ENCODE peak calls at places on chromosomes 4 and X, in five cellular contexts. One of them, this sample, is unnamed.

GRCh38 chr4:5928241-5928640 is 35.4 kb upstream of the CRMP1 start:
- DNase-seq in tibial artery: no peak
- DNase-seq in activated CD4-positive, alpha-beta T cell treated with anti-CD3 and anti-CD28 coated beads, Interleukin-2, amount 50 U/mL, for 4 hours: no peak
- DNase-seq in heart left ventricle: no peak
- DNase-seq in mucosa of gallbladder: no peak
- DNase-seq in this sample: peak; percentile 41

GRCh38 chr4:3085948-3086670 is 11.6 kb downstream of the HTT start:
- DNase-seq in tibial artery: no peak
- DNase-seq in activated CD4-positive, alpha-beta T cell treated with anti-CD3 and anti-CD28 coated beads, Interleukin-2, amount 50 U/mL, for 4 hours: no peak
- DNase-seq in heart left ventricle: no peak
- DNase-seq in mucosa of gallbladder: no peak
- DNase-seq in this sample: no peak

GRCh38 chrX:115968436-115969252 is 201.9 kb upstream of the AGTR2 start:
- DNase-seq in tibial artery: no peak
- DNase-seq in activated CD4-positive, alpha-beta T cell treated with anti-CD3 and anti-CD28 coated beads, Interleukin-2, amount 50 U/mL, for 4 hours: no peak
- DNase-seq in heart left ventricle: peak; percentile 59
- DNase-seq in mucosa of gallbladder: no peak
- DNase-seq in this sample: peak; percentile 14

GRCh38 chr4:39255916-39256315 is 73.6 kb downstream of the WDR19 start:
- DNase-seq in tibial artery: no peak
- DNase-seq in activated CD4-positive, alpha-beta T cell treated with anti-CD3 and anti-CD28 coated beads, Interleukin-2, amount 50 U/mL, for 4 hours: no peak
- DNase-seq in heart left ventricle: no peak
- DNase-seq in mucosa of gallbladder: no peak
- DNase-seq in this sample: no peak

GRCh38 chrX:70479197-70479969 is 34.7 kb downstream of the DLG3 start:
- DNase-seq in tibial artery: no peak
- DNase-seq in activated CD4-positive, alpha-beta T cell treated with anti-CD3 and anti-CD28 coated beads, Interleukin-2, amount 50 U/mL, for 4 hours: no peak
- DNase-seq in heart left ventricle: no peak
- DNase-seq in mucosa of gallbladder: no peak
- DNase-seq in this sample: no peak

GRCh38 chrX:9420513-9420912 is 44.3 kb upstream of the TBL1X start:
- DNase-seq in tibial artery: no peak
- DNase-seq in activated CD4-positive, alpha-beta T cell treated with anti-CD3 and anti-CD28 coated beads, Interleukin-2, amount 50 U/mL, for 4 hours: no peak
- DNase-seq in heart left ventricle: no peak
- DNase-seq in mucosa of gallbladder: no peak
- DNase-seq in this sample: peak; percentile 46

GRCh38 chr4:89226665-89227572 is 80.7 kb downstream of the GPRIN3 start:
- DNase-seq in tibial artery: peak; percentile 63
- DNase-seq in activated CD4-positive, alpha-beta T cell treated with anti-CD3 and anti-CD28 coated beads, Interleukin-2, amount 50 U/mL, for 4 hours: peak; percentile 77
- DNase-seq in heart left ventricle: peak; percentile 77
- DNase-seq in mucosa of gallbladder: peak; percentile 90
- DNase-seq in this sample: peak; percentile 59

GRCh38 chrX:110286126-110286525 is 31.8 kb downstream of the AMMECR1 start:
- DNase-seq in tibial artery: no peak
- DNase-seq in activated CD4-positive, alpha-beta T cell treated with anti-CD3 and anti-CD28 coated beads, Interleukin-2, amount 50 U/mL, for 4 hours: no peak
- DNase-seq in heart left ventricle: no peak
- DNase-seq in mucosa of gallbladder: no peak
- DNase-seq in this sample: no peak

GRCh38 chrX:44843753-44844152 is at the start of gene DUSP21:
- DNase-seq in tibial artery: no peak
- DNase-seq in activated CD4-positive, alpha-beta T cell treated with anti-CD3 and anti-CD28 coated beads, Interleukin-2, amount 50 U/mL, for 4 hours: no peak
- DNase-seq in heart left ventricle: no peak
- DNase-seq in mucosa of gallbladder: no peak
- DNase-seq in this sample: no peak

GRCh38 chr4:163300445-163300844 is 32.0 kb downstream of the NPY1R start:
- DNase-seq in tibial artery: no peak
- DNase-seq in activated CD4-positive, alpha-beta T cell treated with anti-CD3 and anti-CD28 coated beads, Interleukin-2, amount 50 U/mL, for 4 hours: no peak
- DNase-seq in heart left ventricle: no peak
- DNase-seq in mucosa of gallbladder: no peak
- DNase-seq in this sample: no peak

GRCh38 chr4:13215560-13215959 is 268.6 kb downstream of the RAB28 start:
- DNase-seq in tibial artery: no peak
- DNase-seq in activated CD4-positive, alpha-beta T cell treated with anti-CD3 and anti-CD28 coated beads, Interleukin-2, amount 50 U/mL, for 4 hours: no peak
- DNase-seq in heart left ventricle: no peak
- DNase-seq in mucosa of gallbladder: no peak
- DNase-seq in this sample: no peak

GRCh38 chrX:56738670-56739069 is 9.6 kb downstream of the NBDY start:
- DNase-seq in tibial artery: no peak
- DNase-seq in activated CD4-positive, alpha-beta T cell treated with anti-CD3 and anti-CD28 coated beads, Interleukin-2, amount 50 U/mL, for 4 hours: no peak
- DNase-seq in heart left ventricle: no peak
- DNase-seq in mucosa of gallbladder: no peak
- DNase-seq in this sample: no peak

GRCh38 chrX:41923925-41924693 is 755 bp upstream of the CASK start:
- DNase-seq in tibial artery: peak; percentile 21
- DNase-seq in activated CD4-positive, alpha-beta T cell treated with anti-CD3 and anti-CD28 coated beads, Interleukin-2, amount 50 U/mL, for 4 hours: peak; percentile 25
- DNase-seq in heart left ventricle: peak; percentile 30
- DNase-seq in mucosa of gallbladder: peak; percentile 38
- DNase-seq in this sample: peak; percentile 52

GRCh38 chrX:16594490-16594889 is 55.5 kb upstream of the S100G start:
- DNase-seq in tibial artery: no peak
- DNase-seq in activated CD4-positive, alpha-beta T cell treated with anti-CD3 and anti-CD28 coated beads, Interleukin-2, amount 50 U/mL, for 4 hours: no peak
- DNase-seq in heart left ventricle: no peak
- DNase-seq in mucosa of gallbladder: no peak
- DNase-seq in this sample: no peak

GRCh38 chr4:9894604-9895361 is 113.3 kb downstream of the DRD5 start:
- DNase-seq in tibial artery: no peak
- DNase-seq in activated CD4-positive, alpha-beta T cell treated with anti-CD3 and anti-CD28 coated beads, Interleukin-2, amount 50 U/mL, for 4 hours: no peak
- DNase-seq in heart left ventricle: no peak
- DNase-seq in mucosa of gallbladder: no peak
- DNase-seq in this sample: no peak

GRCh38 chr4:128859887-128860774 is 50.6 kb downstream of the JADE1 start:
- DNase-seq in tibial artery: no peak
- DNase-seq in activated CD4-positive, alpha-beta T cell treated with anti-CD3 and anti-CD28 coated beads, Interleukin-2, amount 50 U/mL, for 4 hours: no peak
- DNase-seq in heart left ventricle: no peak
- DNase-seq in mucosa of gallbladder: no peak
- DNase-seq in this sample: no peak

GRCh38 chr4:24690436-24690835 is 104.9 kb upstream of the SOD3 start:
- DNase-seq in tibial artery: no peak
- DNase-seq in activated CD4-positive, alpha-beta T cell treated with anti-CD3 and anti-CD28 coated beads, Interleukin-2, amount 50 U/mL, for 4 hours: no peak
- DNase-seq in heart left ventricle: peak; percentile 31
- DNase-seq in mucosa of gallbladder: no peak
- DNase-seq in this sample: no peak

GRCh38 chr4:68180858-68181531 is 51.3 kb upstream of the TMPRSS11F start:
- DNase-seq in tibial artery: no peak
- DNase-seq in activated CD4-positive, alpha-beta T cell treated with anti-CD3 and anti-CD28 coated beads, Interleukin-2, amount 50 U/mL, for 4 hours: no peak
- DNase-seq in heart left ventricle: no peak
- DNase-seq in mucosa of gallbladder: no peak
- DNase-seq in this sample: no peak

GRCh38 chr4:106096454-106096853 is 201.2 kb downstream of the NPNT start:
- DNase-seq in tibial artery: no peak
- DNase-seq in activated CD4-positive, alpha-beta T cell treated with anti-CD3 and anti-CD28 coated beads, Interleukin-2, amount 50 U/mL, for 4 hours: no peak
- DNase-seq in heart left ventricle: no peak
- DNase-seq in mucosa of gallbladder: no peak
- DNase-seq in this sample: no peak

GRCh38 chr4:102918859-102919258 is 50.1 kb downstream of the CISD2 start:
- DNase-seq in tibial artery: no peak
- DNase-seq in activated CD4-positive, alpha-beta T cell treated with anti-CD3 and anti-CD28 coated beads, Interleukin-2, amount 50 U/mL, for 4 hours: no peak
- DNase-seq in heart left ventricle: no peak
- DNase-seq in mucosa of gallbladder: no peak
- DNase-seq in this sample: no peak

GRCh38 chr4:140291259-140291658 is 82.2 kb upstream of the SCOC start:
- DNase-seq in tibial artery: no peak
- DNase-seq in activated CD4-positive, alpha-beta T cell treated with anti-CD3 and anti-CD28 coated beads, Interleukin-2, amount 50 U/mL, for 4 hours: no peak
- DNase-seq in heart left ventricle: no peak
- DNase-seq in mucosa of gallbladder: no peak
- DNase-seq in this sample: no peak

GRCh38 chr4:54941994-54942552 is 183.3 kb downstream of the KDR start:
- DNase-seq in tibial artery: no peak
- DNase-seq in activated CD4-positive, alpha-beta T cell treated with anti-CD3 and anti-CD28 coated beads, Interleukin-2, amount 50 U/mL, for 4 hours: peak; percentile 6
- DNase-seq in heart left ventricle: no peak
- DNase-seq in mucosa of gallbladder: no peak
- DNase-seq in this sample: peak; percentile 49

GRCh38 chrX:72125331-72126047 is 6.2 kb downstream of the RTL5 start:
- DNase-seq in tibial artery: no peak
- DNase-seq in activated CD4-positive, alpha-beta T cell treated with anti-CD3 and anti-CD28 coated beads, Interleukin-2, amount 50 U/mL, for 4 hours: no peak
- DNase-seq in heart left ventricle: no peak
- DNase-seq in mucosa of gallbladder: no peak
- DNase-seq in this sample: no peak

GRCh38 chrX:22300130-22300529 is 27.4 kb downstream of the CBLL2 start:
- DNase-seq in tibial artery: no peak
- DNase-seq in activated CD4-positive, alpha-beta T cell treated with anti-CD3 and anti-CD28 coated beads, Interleukin-2, amount 50 U/mL, for 4 hours: no peak
- DNase-seq in heart left ventricle: peak; percentile 47
- DNase-seq in mucosa of gallbladder: no peak
- DNase-seq in this sample: peak; percentile 80

GRCh38 chrX:1355131-1355799 is 18.7 kb downstream of the IL3RA start:
- DNase-seq in tibial artery: no peak
- DNase-seq in activated CD4-positive, alpha-beta T cell treated with anti-CD3 and anti-CD28 coated beads, Interleukin-2, amount 50 U/mL, for 4 hours: no peak
- DNase-seq in heart left ventricle: no peak
- DNase-seq in mucosa of gallbladder: no peak
- DNase-seq in this sample: no peak

GRCh38 chr4:9916346-9916745 is 105.0 kb downstream of the SLC2A9 start:
- DNase-seq in tibial artery: no peak
- DNase-seq in activated CD4-positive, alpha-beta T cell treated with anti-CD3 and anti-CD28 coated beads, Interleukin-2, amount 50 U/mL, for 4 hours: no peak
- DNase-seq in heart left ventricle: no peak
- DNase-seq in mucosa of gallbladder: no peak
- DNase-seq in this sample: no peak